ENCODE peak calls at places on chromosomes 7 and 10, in six cellular contexts. Y is transverse colon, A is Karpas-422, Z is ovary, F is prostate gland, E is sigmoid colon. D is an unnamed sample.

GRCh38 chr7:34839645-34840044 is 181.6 kb downstream of the NPSR1 start:
- DNase-seq in F (no peak), A (no peak), Y (no peak), E (no peak), Z (no peak), D (no peak)

GRCh38 chr10:127157506-127158205 is 38.7 kb downstream of the INSYN2A start:
- DNase-seq in E (no peak), Z (no peak), A (no peak), F (no peak), Y (no peak), D (no peak)

GRCh38 chr7:155398944-155399343 is 59.0 kb upstream of the EN2 start:
- DNase-seq in A (peak), F (no peak), Y (no peak), Z (no peak), E (no peak), D (no peak)

GRCh38 chr7:129489491-129489890 is 12.8 kb upstream of the SMKR1 start:
- DNase-seq in F (no peak), A (no peak), E (no peak), Z (no peak), Y (no peak), D (no peak)

GRCh38 chr10:116353817-116354216 is 29.6 kb downstream of the CCDC172 start:
- DNase-seq in E (no peak), A (no peak), Y (no peak), F (no peak), Z (no peak), D (no peak)

GRCh38 chr7:23470290-23471089 is at the start of gene IGF2BP3:
- DNase-seq in Y (peak), E (no peak), Z (no peak), A (peak), F (no peak), D (no peak)

GRCh38 chr7:86900886-86901285 is 158.6 kb downstream of the ELAPOR2 start:
- DNase-seq in F (no peak), Z (no peak), Y (no peak), E (no peak), A (no peak), D (no peak)

GRCh38 chr7:100087055-100087750 is 1.6 kb upstream of the COPS6 start:
- DNase-seq in F (no peak), E (no peak), A (no peak), Z (no peak), Y (no peak), D (no peak)

GRCh38 chr7:42319631-42320030 is 82.6 kb upstream of the GLI3 start:
- DNase-seq in E (no peak), Z (no peak), A (no peak), Y (no peak), F (no peak), D (no peak)

GRCh38 chr10:2791774-2792443 is 275.4 kb upstream of the PFKP start:
- DNase-seq in F (no peak), E (no peak), Z (no peak), A (no peak), Y (no peak), D (no peak)

GRCh38 chr7:99709838-99710541 is 25.0 kb downstream of the CYP3A7 start:
- DNase-seq in Y (no peak), A (no peak), E (no peak), F (no peak), Z (no peak), D (no peak)

GRCh38 chr10:70111496-70111895 is 21.1 kb downstream of the AIFM2 start:
- DNase-seq in F (no peak), A (no peak), Y (no peak), E (no peak), Z (no peak), D (no peak)

GRCh38 chr10:57973451-57973850 is 294.2 kb downstream of the IPMK start:
- DNase-seq in Y (no peak), F (no peak), Z (no peak), E (no peak), A (no peak), D (no peak)

GRCh38 chr7:51785806-51786205 is 469.2 kb upstream of the COBL start:
- DNase-seq in Y (no peak), A (no peak), Z (no peak), F (no peak), E (no peak), D (no peak)

GRCh38 chr10:76675951-76676587 is 961.5 kb downstream of the KCNMA1 start:
- DNase-seq in E (peak), Y (peak), Z (no peak), A (no peak), F (no peak), D (peak)

GRCh38 chr7:476736-477360 is 42.8 kb downstream of the PDGFA start:
- DNase-seq in A (no peak), Z (no peak), Y (no peak), F (no peak), E (peak), D (no peak)

DNA sequence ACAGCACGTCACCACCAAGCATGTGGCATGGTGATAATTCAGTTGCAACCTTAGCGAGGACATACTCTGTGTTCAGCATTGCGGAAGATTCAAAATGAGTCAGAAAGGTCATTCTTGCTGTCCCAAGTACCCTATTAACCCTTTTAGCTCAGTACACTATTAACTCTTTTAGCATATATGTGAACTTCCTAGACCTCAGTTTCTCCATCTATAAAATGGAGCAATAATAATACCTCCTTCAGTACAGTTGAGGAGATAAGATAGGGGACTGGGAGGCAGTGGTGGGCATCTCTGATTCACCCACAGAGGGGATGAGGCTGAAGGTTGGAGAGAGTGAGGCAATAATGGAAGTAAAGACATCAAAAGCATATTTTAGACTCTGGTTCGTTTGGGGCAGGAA is 67.3 kb downstream of the XRCC2 start:
- DNase-seq in F (no peak), E (no peak), A (no peak), Y (no peak), Z (no peak), D (no peak)
- H3K4me3 ChIP-seq in F (no peak), E (no peak), A (no peak), Y (no peak), Z (no peak), D (no peak)

DNA sequence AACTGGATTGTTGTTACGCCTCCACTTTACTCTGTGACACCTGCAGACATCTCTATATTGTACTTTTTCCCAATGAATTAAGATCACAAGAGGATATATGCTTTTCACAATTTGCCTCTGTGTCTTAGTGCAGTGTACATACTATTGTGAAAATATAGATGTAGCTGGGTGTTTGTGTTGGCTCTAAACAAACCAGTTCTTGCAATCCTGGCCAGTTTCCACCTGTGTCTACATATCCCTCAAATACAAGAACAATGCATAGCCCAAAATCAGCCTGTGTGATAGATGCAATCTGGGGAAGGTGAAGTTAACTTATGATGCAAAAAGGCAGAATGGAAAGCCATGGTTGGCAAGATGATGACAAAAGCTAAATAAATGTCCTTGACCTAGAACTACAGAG is 36.5 kb upstream of the DLD start:
- DNase-seq in Y (no peak), F (peak), Z (no peak), A (no peak), E (no peak), D (no peak)
- H3K27ac ChIP-seq in Y (no peak), F (no peak), Z (no peak), A (no peak), E (no peak), D (no peak)

DNA sequence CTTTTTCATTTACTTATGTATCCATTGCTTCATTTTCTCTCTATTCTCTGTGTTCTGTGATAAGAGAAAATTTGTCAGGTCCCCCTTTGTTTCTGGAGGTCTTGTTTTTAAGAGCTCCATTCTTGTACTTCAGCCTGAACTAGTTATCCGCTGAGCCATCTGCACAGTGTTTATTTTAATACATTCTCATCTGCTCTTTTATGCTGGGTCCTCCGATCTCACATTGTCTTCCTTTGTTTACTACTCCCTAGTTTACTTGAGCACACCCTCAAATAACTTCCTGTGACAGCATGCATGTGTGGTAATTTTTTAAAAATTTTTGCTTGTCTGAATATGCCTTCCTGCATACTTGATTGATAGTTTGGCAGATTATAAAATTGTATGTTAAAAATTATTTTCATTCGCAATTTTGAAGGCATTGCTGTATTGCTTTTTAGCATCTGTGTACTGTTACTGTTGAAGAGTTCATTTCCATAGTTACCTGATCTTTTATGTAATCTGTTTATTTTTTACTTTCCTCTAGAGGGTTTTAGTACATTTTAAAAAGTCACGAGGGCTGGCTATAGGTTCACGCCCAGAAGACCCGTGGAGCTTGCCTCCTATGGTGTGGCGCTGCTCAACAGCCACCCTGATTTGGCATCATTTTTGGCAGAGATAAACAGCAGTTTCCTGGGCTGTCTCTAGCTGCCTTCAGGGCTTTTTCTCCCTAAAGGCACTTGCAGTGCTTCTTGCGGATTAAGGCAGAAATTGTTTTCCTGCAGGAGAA is 31.9 kb downstream of the RSBN1L start:
- DNase-seq in Z (no peak), E (no peak), Y (no peak), A (no peak), F (no peak), D (no peak)
- H3K4me3 ChIP-seq in Z (no peak), E (peak), Y (no peak), A (no peak), F (no peak), D (no peak)

DNA sequence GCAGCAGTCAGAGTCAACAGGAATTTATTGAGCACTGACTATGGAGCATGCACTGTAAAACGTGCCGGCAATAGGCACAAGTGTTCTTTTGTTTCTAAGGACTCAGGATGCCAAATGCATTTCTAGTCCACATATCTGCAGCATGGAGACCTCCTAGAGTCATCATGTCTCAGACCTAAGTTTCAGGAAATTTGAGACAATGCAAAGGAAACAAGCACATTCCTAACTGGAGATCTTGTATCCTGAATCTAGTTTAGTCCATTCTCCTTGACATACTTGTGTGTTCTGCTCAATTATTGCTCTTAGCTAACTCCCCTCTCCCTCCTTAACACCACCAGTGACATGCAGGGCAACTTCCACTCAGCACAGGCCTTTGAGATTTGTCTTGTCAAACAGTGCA is 173.2 kb downstream of the ZNF438 start:
- DNase-seq in A (no peak), F (no peak), E (no peak), Y (no peak), Z (no peak), D (no peak)
- H3K27ac ChIP-seq in A (no peak), F (no peak), E (peak), Y (peak), Z (no peak), D (no peak)

DNA sequence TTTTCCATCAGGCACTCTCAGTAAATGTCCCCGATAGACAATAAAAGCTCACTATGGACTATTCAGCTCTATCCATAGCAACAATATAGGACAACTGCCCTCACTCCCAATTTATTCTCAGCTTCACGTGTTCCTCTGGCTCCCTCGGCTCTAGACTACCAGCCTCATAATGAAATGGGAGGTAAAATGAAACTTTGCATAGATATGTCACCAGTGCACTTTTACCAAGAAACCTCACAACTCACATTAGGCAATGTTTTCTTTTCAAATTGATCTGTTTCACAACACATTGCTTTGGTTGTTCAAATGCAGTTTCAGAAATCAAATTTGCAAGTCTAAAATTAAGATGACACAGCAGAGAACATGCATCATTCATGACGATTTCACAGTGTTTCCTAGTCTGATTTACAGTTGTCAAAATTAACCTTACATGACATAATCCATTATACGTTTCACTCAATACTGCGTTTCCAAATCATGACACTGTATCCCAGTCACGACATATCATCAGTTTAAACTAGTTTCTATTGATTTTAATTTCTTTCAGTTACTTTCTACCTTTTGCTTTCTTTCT is 211.1 kb downstream of the THSD7A start:
- DNase-seq in A (no peak), Y (no peak), F (no peak), Z (no peak), E (no peak), D (no peak)
- H3K4me3 ChIP-seq in A (no peak), Y (no peak), F (no peak), Z (no peak), E (no peak), D (no peak)

GRCh38 chr7:150715738-150716137 is 675 bp upstream of the GIMAP1 start:
- DNase-seq in Y (no peak), Z (no peak), F (no peak), E (no peak), A (no peak), D (no peak)
- H3K27ac ChIP-seq in Y (peak), Z (no peak), F (no peak), E (peak), A (no peak), D (peak)

DNA sequence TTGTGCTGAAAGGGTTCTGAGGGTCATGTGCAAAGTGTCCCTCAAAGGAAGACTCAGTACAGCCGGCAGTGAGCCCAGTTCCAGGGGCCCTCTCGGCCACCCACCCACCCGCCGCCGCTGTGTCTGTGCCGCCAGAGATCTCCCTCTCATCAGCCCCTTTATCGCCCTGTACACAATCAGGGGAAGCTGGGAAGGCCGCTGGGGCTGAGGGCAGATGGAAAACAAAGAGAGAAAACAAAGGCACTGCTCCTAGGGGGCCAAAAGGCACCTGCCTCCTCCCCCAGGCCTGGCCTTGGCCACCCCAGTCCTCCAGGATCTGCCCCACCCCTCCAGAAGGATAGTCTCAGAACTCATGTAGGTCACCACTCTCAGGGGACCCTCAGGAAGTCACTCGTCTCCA is 67.0 kb downstream of the ZMIZ1 start:
- DNase-seq in F (no peak), Y (no peak), A (no peak), E (no peak), Z (no peak), D (no peak)
- H3K4me3 ChIP-seq in F (no peak), Y (no peak), A (no peak), E (no peak), Z (no peak), D (no peak)

GRCh38 chr10:72170733-72171132 is 45.1 kb upstream of the ANAPC16 start:
- DNase-seq in Z (no peak), Y (no peak), F (no peak), A (no peak), E (no peak), D (no peak)
- H3K27ac ChIP-seq in Z (no peak), Y (peak), F (no peak), A (no peak), E (no peak), D (no peak)

GRCh38 chr10:986881-987634 is 1.2 kb upstream of the GTPBP4 start:
- DNase-seq in Z (no peak), E (no peak), A (no peak), F (no peak), Y (no peak), D (no peak)
- H3K4me3 ChIP-seq in Z (peak), E (peak), A (peak), F (peak), Y (peak), D (peak)

D was measured in breast epithelium.